ENCODE peak calls at places on chromosomes 12 and 14, in six cellular contexts. I is body of pancreas, E is head of caudate nucleus, B is fibroblast of the conjunctiva, K is RPMI8226, Q is A172. L is an unnamed sample.

GRCh38 chr12:24907464-24907863 is 41.4 kb downstream of the BCAT1 start:
- DNase-seq in K (no peak), I (no peak), B (no peak), E (no peak), Q (no peak), L (no peak)

GRCh38 chr12:5022465-5023061 is 21.1 kb upstream of the KCNA5 start:
- DNase-seq in E (no peak), I (peak; percentile 55), B (peak; percentile 5), Q (peak; percentile 16), K (peak; percentile 65), L (peak; percentile 33)

GRCh38 chr14:95984206-95984605 is 55.0 kb upstream of the C14orf132 start:
- DNase-seq in E (no peak), K (no peak), B (no peak), I (no peak), Q (no peak), L (no peak)

GRCh38 chr14:56659964-56660551 is 80.5 kb downstream of the TMEM260 start:
- DNase-seq in E (no peak), B (peak; percentile 17), I (no peak), K (peak; percentile 44), Q (peak; percentile 11), L (no peak)

GRCh38 chr12:51941011-51941561 is 10.4 kb upstream of the ACVR1B start:
- DNase-seq in B (no peak), I (no peak), E (no peak), Q (no peak), K (no peak), L (no peak)

GRCh38 chr14:101083564-101084435 is 180.3 kb upstream of the RTL1 start:
- DNase-seq in E (no peak), Q (no peak), I (no peak), K (peak; percentile 26), B (no peak), L (peak; percentile 23)

GRCh38 chr14:53399057-53399456 is 245.9 kb upstream of the DDHD1 start:
- DNase-seq in B (peak; percentile 17), E (no peak), I (no peak), Q (peak; percentile 59), K (no peak), L (no peak)

GRCh38 chr12:2034633-2035420 is 18.0 kb upstream of the CACNA1C start:
- DNase-seq in I (peak; percentile 87), B (peak; percentile 49), Q (peak; percentile 22), E (peak; percentile 84), K (peak; percentile 91), L (peak; percentile 96)

GRCh38 chr14:90381999-90382451 is 14.8 kb upstream of the CALM1 start:
- DNase-seq in E (peak; percentile 46), I (peak; percentile 89), Q (no peak), K (no peak), B (no peak), L (peak; percentile 91)

GRCh38 chr14:50830932-50831703 is at the start of gene NIN:
- DNase-seq in I (peak; percentile 78), B (no peak), K (peak; percentile 76), Q (no peak), E (peak; percentile 61), L (peak; percentile 69)

GRCh38 chr14:30214456-30215090 is 286.9 kb upstream of the PRKD1 start:
- DNase-seq in I (peak; percentile 32), Q (peak; percentile 30), K (peak; percentile 34), E (no peak), B (peak; percentile 83), L (no peak)

GRCh38 chr14:95134304-95134933 is 22.9 kb downstream of the DICER1 start:
- DNase-seq in E (no peak), Q (no peak), I (no peak), B (no peak), K (no peak), L (no peak)

GRCh38 chr12:6970096-6970527 is 352 bp downstream of the PHB2 start:
- DNase-seq in K (no peak), Q (no peak), E (no peak), B (no peak), I (peak; percentile 52), L (peak; percentile 57)

GRCh38 chr12:58465418-58465817 is 454.9 kb downstream of the LRIG3 start:
- DNase-seq in E (no peak), Q (peak; percentile 67), B (no peak), I (no peak), K (no peak), L (no peak)

GRCh38 chr12:104055686-104056388 is 5.8 kb upstream of the GLT8D2 start:
- DNase-seq in I (peak; percentile 97), Q (no peak), B (peak; percentile 62), E (no peak), K (peak; percentile 23), L (peak; percentile 56)

GRCh38 chr12:110826592-110827200 is 20.1 kb upstream of the CCDC63 start:
- DNase-seq in B (peak; percentile 81), I (peak; percentile 61), K (peak; percentile 83), E (peak; percentile 89), Q (peak; percentile 80), L (peak; percentile 95)

GRCh38 chr12:85358715-85359114 is 78.7 kb downstream of the ALX1 start:
- DNase-seq in K (no peak), I (no peak), E (no peak), Q (no peak), B (no peak), L (no peak)

GRCh38 chr14:78612666-78613065 is 442.5 kb downstream of the NRXN3 start:
- DNase-seq in B (no peak), Q (no peak), E (no peak), K (no peak), I (no peak), L (no peak)

GRCh38 chr14:102726191-102726949 is 50.9 kb upstream of the TRAF3 start:
- DNase-seq in B (no peak), K (no peak), Q (no peak), E (no peak), I (no peak), L (no peak)

GRCh38 chr14:73265721-73266046 is 28.4 kb downstream of the PAPLN start:
- DNase-seq in I (no peak), Q (no peak), B (no peak), K (no peak), E (no peak), L (no peak)

GRCh38 chr12:54521291-54522062 is 23.9 kb downstream of the NCKAP1L start:
- DNase-seq in E (no peak), Q (no peak), I (no peak), K (no peak), B (no peak), L (no peak)

GRCh38 chr12:51076235-51076930 is 7.0 kb downstream of the CSRNP2 start:
- DNase-seq in E (peak; percentile 38), Q (no peak), I (no peak), B (no peak), K (no peak), L (no peak)